ENCODE peak calls at places on chromosomes 6 and 20, in six cellular contexts. One of them, this sample, is unnamed.

GRCh38 chr6:116973992-116974391 is 97.0 kb downstream of the RFX6 start:
- DNase-seq in RWPE1: no peak
- DNase-seq in cardiac muscle cell: no peak
- DNase-seq in A549: no peak
- DNase-seq in Panc1: no peak
- DNase-seq in small intestine: no peak
- DNase-seq in this sample: no peak

GRCh38 chr6:24935753-24936152 is at the start of gene RIPOR2:
- DNase-seq in A549: no peak
- DNase-seq in small intestine: peak
- DNase-seq in Panc1: no peak
- DNase-seq in cardiac muscle cell: no peak
- DNase-seq in RWPE1: no peak
- DNase-seq in this sample: no peak

GRCh38 chr6:12065321-12066140 is 53.4 kb downstream of the HIVEP1 start:
- DNase-seq in Panc1: no peak
- DNase-seq in A549: no peak
- DNase-seq in RWPE1: no peak
- DNase-seq in small intestine: no peak
- DNase-seq in cardiac muscle cell: no peak
- DNase-seq in this sample: no peak

GRCh38 chr20:24465730-24466129 is 3.7 kb upstream of the SYNDIG1 start:
- DNase-seq in Panc1: no peak
- DNase-seq in cardiac muscle cell: peak
- DNase-seq in RWPE1: no peak
- DNase-seq in small intestine: no peak
- DNase-seq in A549: no peak
- DNase-seq in this sample: peak

GRCh38 chr6:154921482-154921881 is 73.6 kb upstream of the TIAM2 start:
- DNase-seq in Panc1: no peak
- DNase-seq in small intestine: no peak
- DNase-seq in A549: no peak
- DNase-seq in RWPE1: no peak
- DNase-seq in cardiac muscle cell: no peak
- DNase-seq in this sample: no peak

GRCh38 chr6:67165606-67166005 is 1458.6 kb upstream of the EYS start:
- DNase-seq in Panc1: no peak
- DNase-seq in A549: no peak
- DNase-seq in cardiac muscle cell: no peak
- DNase-seq in small intestine: no peak
- DNase-seq in RWPE1: no peak
- DNase-seq in this sample: no peak

GRCh38 chr20:43937586-43937985 is 22.9 kb downstream of the TOX2 start:
- DNase-seq in RWPE1: no peak
- DNase-seq in cardiac muscle cell: peak
- DNase-seq in small intestine: no peak
- DNase-seq in A549: no peak
- DNase-seq in Panc1: no peak
- DNase-seq in this sample: no peak

GRCh38 chr20:44861547-44862006 is 23.9 kb upstream of the YWHAB start:
- DNase-seq in Panc1: no peak
- DNase-seq in cardiac muscle cell: peak
- DNase-seq in small intestine: no peak
- DNase-seq in RWPE1: peak
- DNase-seq in A549: no peak
- DNase-seq in this sample: peak

GRCh38 chr6:49556429-49556837 is 6.0 kb downstream of the C6orf141 start:
- DNase-seq in small intestine: peak
- DNase-seq in cardiac muscle cell: peak
- DNase-seq in A549: peak
- DNase-seq in Panc1: peak
- DNase-seq in RWPE1: peak
- DNase-seq in this sample: no peak

GRCh38 chr6:27867941-27868705 is 44.1 kb downstream of the OR2B2 start:
- DNase-seq in A549: no peak
- DNase-seq in cardiac muscle cell: peak
- DNase-seq in Panc1: no peak
- DNase-seq in small intestine: no peak
- DNase-seq in RWPE1: no peak
- DNase-seq in this sample: no peak

GRCh38 chr20:22582386-22582959 is 1.9 kb downstream of the FOXA2 start:
- DNase-seq in small intestine: no peak
- DNase-seq in Panc1: no peak
- DNase-seq in RWPE1: no peak
- DNase-seq in A549: no peak
- DNase-seq in cardiac muscle cell: no peak
- DNase-seq in this sample: no peak

GRCh38 chr6:28105286-28105685 is 19.1 kb upstream of the ZSCAN16 start:
- DNase-seq in cardiac muscle cell: peak
- DNase-seq in Panc1: no peak
- DNase-seq in RWPE1: peak
- DNase-seq in small intestine: no peak
- DNase-seq in A549: peak
- DNase-seq in this sample: no peak

GRCh38 chr6:115901896-115902295 is 158.8 kb downstream of the FRK start:
- DNase-seq in A549: no peak
- DNase-seq in cardiac muscle cell: no peak
- DNase-seq in Panc1: no peak
- DNase-seq in small intestine: no peak
- DNase-seq in RWPE1: no peak
- DNase-seq in this sample: no peak

GRCh38 chr6:51300510-51300909 is 481.8 kb downstream of the TFAP2B start:
- DNase-seq in A549: no peak
- DNase-seq in small intestine: no peak
- DNase-seq in Panc1: no peak
- DNase-seq in RWPE1: no peak
- DNase-seq in cardiac muscle cell: no peak
- DNase-seq in this sample: no peak

GRCh38 chr20:4283011-4283410 is 267.7 kb upstream of the RNF24 start:
- DNase-seq in Panc1: no peak
- DNase-seq in cardiac muscle cell: no peak
- DNase-seq in small intestine: no peak
- DNase-seq in RWPE1: no peak
- DNase-seq in A549: no peak
- DNase-seq in this sample: no peak

GRCh38 chr6:6758915-6759654 is 170.6 kb downstream of the LY86 start:
- DNase-seq in Panc1: no peak
- DNase-seq in cardiac muscle cell: peak
- DNase-seq in RWPE1: peak
- DNase-seq in A549: peak
- DNase-seq in small intestine: no peak
- DNase-seq in this sample: peak

GRCh38 chr6:139256087-139256486 is 35.7 kb downstream of the TXLNB start:
- DNase-seq in A549: no peak
- DNase-seq in Panc1: no peak
- DNase-seq in small intestine: no peak
- DNase-seq in cardiac muscle cell: peak
- DNase-seq in RWPE1: no peak
- DNase-seq in this sample: no peak

GRCh38 chr6:6407061-6407723 is 86.7 kb upstream of the F13A1 start:
- DNase-seq in small intestine: no peak
- DNase-seq in Panc1: no peak
- DNase-seq in cardiac muscle cell: no peak
- DNase-seq in RWPE1: no peak
- DNase-seq in A549: no peak
- DNase-seq in this sample: no peak

GRCh38 chr6:43943781-43944250 is 173.8 kb downstream of the VEGFA start:
- DNase-seq in small intestine: no peak
- DNase-seq in RWPE1: no peak
- DNase-seq in cardiac muscle cell: no peak
- DNase-seq in A549: no peak
- DNase-seq in Panc1: no peak
- DNase-seq in this sample: no peak

GRCh38 chr20:40855269-40855668 is 166.2 kb upstream of the MAFB start:
- DNase-seq in small intestine: no peak
- DNase-seq in A549: no peak
- DNase-seq in Panc1: no peak
- DNase-seq in RWPE1: no peak
- DNase-seq in cardiac muscle cell: no peak
- DNase-seq in this sample: no peak

GRCh38 chr6:166705070-166705469 is 78.0 kb upstream of the RPS6KA2 start:
- DNase-seq in A549: no peak
- DNase-seq in RWPE1: no peak
- DNase-seq in cardiac muscle cell: peak
- DNase-seq in small intestine: no peak
- DNase-seq in Panc1: no peak
- DNase-seq in this sample: no peak

GRCh38 chr6:12137480-12137879 is 125.4 kb downstream of the HIVEP1 start:
- DNase-seq in A549: no peak
- DNase-seq in cardiac muscle cell: peak
- DNase-seq in Panc1: no peak
- DNase-seq in small intestine: no peak
- DNase-seq in RWPE1: no peak
- DNase-seq in this sample: no peak

DNA sequence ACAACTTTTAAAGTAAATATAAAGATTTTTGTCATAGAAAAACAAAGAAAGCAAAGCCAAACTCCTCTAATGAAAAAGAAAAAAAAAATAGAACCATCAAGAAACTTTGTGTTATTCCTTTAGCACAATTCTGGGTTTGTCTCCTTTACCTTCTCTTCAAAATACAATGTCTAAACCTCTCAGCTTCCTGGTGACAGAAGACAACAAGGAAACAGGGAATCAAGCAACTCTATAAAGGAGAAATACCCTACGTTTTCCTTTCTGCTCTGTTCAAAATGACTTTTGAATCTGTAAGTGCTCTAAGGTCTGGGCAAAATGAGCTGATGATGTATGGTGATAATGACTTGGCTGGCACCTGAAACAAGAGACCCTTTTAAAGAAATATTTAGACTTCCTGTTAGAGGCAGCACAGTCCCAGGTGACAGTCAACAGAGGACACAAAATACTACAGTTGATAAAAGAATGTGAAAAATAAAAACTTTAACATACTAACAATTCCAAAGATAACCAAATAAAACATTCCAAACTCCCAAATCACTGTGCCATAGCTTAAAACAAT is 101.4 kb downstream of the PRDM1 start:
- DNase-seq in Panc1: no peak
- DNase-seq in A549: no peak
- DNase-seq in cardiac muscle cell: no peak
- DNase-seq in small intestine: no peak
- DNase-seq in RWPE1: no peak
- DNase-seq in this sample: no peak
- H3K27ac ChIP-seq in Panc1: no peak
- H3K27ac ChIP-seq in A549: no peak
- H3K27ac ChIP-seq in cardiac muscle cell: no peak
- H3K27ac ChIP-seq in small intestine: no peak
- H3K27ac ChIP-seq in RWPE1: no peak
- H3K27ac ChIP-seq in this sample: no peak

DNA sequence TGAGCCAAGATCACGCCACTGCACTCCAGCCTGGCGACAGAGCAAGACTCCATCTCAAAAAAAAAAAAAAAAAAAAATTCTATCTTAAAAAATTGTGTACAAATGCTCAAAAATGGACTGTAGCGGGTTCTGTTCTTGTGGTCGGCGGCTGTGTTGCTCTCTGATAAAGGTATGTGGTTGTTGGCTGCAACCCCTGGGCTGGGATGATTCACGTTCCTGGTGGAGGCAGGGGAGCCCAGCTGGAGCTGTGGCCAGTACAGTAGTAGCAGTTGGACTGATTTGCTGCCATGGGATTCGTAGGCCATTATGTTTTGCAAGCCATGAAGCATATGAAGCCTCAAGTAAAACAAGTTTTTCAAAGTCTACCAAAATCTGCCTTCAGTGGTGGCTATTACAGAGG is 22.3 kb downstream of the MDN1 start:
- DNase-seq in Panc1: no peak
- DNase-seq in cardiac muscle cell: peak
- DNase-seq in A549: no peak
- DNase-seq in small intestine: no peak
- DNase-seq in RWPE1: no peak
- DNase-seq in this sample: no peak
- H3K27ac ChIP-seq in Panc1: no peak
- H3K27ac ChIP-seq in cardiac muscle cell: no peak
- H3K27ac ChIP-seq in A549: no peak
- H3K27ac ChIP-seq in small intestine: no peak
- H3K27ac ChIP-seq in RWPE1: no peak
- H3K27ac ChIP-seq in this sample: no peak

GRCh38 chr6:42783177-42783875 is 1.5 kb downstream of the BICRAL start:
- DNase-seq in small intestine: peak
- DNase-seq in Panc1: no peak
- DNase-seq in cardiac muscle cell: peak
- DNase-seq in A549: peak
- DNase-seq in RWPE1: peak
- DNase-seq in this sample: peak

GRCh38 chr6:42786525-42786985 is 4.7 kb downstream of the BICRAL start:
- DNase-seq in small intestine: no peak
- DNase-seq in cardiac muscle cell: no peak
- DNase-seq in RWPE1: no peak
- DNase-seq in Panc1: no peak
- DNase-seq in A549: no peak
- DNase-seq in this sample: no peak

GRCh38 chr6:42782689-42783176 is 881 bp downstream of the BICRAL start:
- DNase-seq in RWPE1: no peak
- DNase-seq in Panc1: no peak
- DNase-seq in small intestine: peak
- DNase-seq in A549: peak
- DNase-seq in cardiac muscle cell: peak
- DNase-seq in this sample: peak

GRCh38 chr6:42783876-42784738 is 2.3 kb downstream of the BICRAL start:
- DNase-seq in cardiac muscle cell: no peak
- DNase-seq in A549: no peak
- DNase-seq in Panc1: no peak
- DNase-seq in RWPE1: no peak
- DNase-seq in small intestine: no peak
- DNase-seq in this sample: no peak

DNA sequence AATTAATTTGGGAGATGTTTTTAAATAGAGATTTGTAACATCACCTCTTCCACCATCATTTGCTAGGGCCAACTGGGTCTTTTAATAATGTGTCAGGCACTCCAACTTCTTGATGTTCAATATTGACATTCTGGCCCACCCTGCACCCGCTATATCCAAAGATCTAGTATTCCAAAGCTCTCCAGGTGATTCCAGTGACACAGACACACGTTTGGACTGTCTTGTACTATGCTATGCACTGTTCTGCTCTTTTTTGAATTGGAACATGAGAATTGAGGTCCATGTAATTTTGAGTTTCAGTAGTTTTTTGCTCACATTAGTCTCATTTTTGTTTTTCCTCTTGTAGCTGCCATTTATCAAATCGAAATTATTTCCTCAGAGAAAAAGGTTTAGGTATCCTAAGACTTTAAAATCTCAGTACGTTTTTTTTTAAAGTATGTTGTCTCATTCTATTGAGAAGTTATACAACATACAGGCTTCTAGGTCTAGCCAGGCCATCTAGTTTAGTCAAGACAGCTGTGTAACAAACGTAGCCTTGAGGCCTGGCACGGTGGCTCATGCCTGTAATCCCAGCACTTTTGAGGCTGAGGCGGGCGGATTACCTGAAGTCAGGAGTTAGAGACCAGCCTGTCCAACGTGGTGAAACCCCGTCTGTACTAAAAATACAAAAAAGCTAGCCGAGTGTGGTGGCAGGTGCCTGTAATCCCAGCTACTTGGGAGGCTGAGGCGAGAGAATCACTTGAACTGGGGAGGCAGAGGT is 3.1 kb downstream of the BICRAL start:
- DNase-seq in small intestine: no peak
- DNase-seq in cardiac muscle cell: no peak
- DNase-seq in Panc1: no peak
- DNase-seq in RWPE1: no peak
- DNase-seq in A549: no peak
- DNase-seq in this sample: no peak
- H3K27ac ChIP-seq in small intestine: peak
- H3K27ac ChIP-seq in cardiac muscle cell: no peak
- H3K27ac ChIP-seq in Panc1: peak
- H3K27ac ChIP-seq in RWPE1: peak
- H3K27ac ChIP-seq in A549: no peak
- H3K27ac ChIP-seq in this sample: peak

GRCh38 chr6:143842468-143842901 is 653 bp upstream of the LTV1 start:
- DNase-seq in cardiac muscle cell: no peak
- DNase-seq in small intestine: peak
- DNase-seq in Panc1: no peak
- DNase-seq in A549: peak
- DNase-seq in RWPE1: no peak
- DNase-seq in this sample: no peak
- H3K27ac ChIP-seq in cardiac muscle cell: peak
- H3K27ac ChIP-seq in small intestine: peak
- H3K27ac ChIP-seq in Panc1: peak
- H3K27ac ChIP-seq in A549: peak
- H3K27ac ChIP-seq in RWPE1: peak
- H3K27ac ChIP-seq in this sample: peak

This sample was measured in substantia nigra.